ENCODE peak calls at places on chromosomes 2 and 18, in four cellular contexts. Q, G, S and M are unnamed samples.

GRCh38 chr2:174903243-174903513 is 102.0 kb downstream of the CHN1 start:
- DNase-seq in Q (no peak), G (no peak), S (no peak), M (no peak)

GRCh38 chr18:22499421-22499820 is 81.7 kb upstream of the CTAGE1 start:
- DNase-seq in Q (no peak), G (no peak), S (no peak), M (no peak)

GRCh38 chr2:43391877-43392214 is 165.4 kb upstream of the ZFP36L2 start:
- DNase-seq in Q (peak), G (no peak), S (no peak), M (peak)

GRCh38 chr2:138829326-138829725 is 49.1 kb upstream of the NXPH2 start:
- DNase-seq in Q (peak), G (peak), S (no peak), M (peak)

GRCh38 chr2:219552382-219553167 is 8.7 kb downstream of the TMEM198 start:
- DNase-seq in Q (peak), G (peak), S (no peak), M (peak)

GRCh38 chr2:101551489-101551888 is 76.6 kb upstream of the RFX8 start:
- DNase-seq in Q (no peak), G (no peak), S (no peak), M (peak)

GRCh38 chr18:62848946-62849345 is 133.6 kb downstream of the PHLPP1 start:
- DNase-seq in Q (peak), G (no peak), S (no peak), M (no peak)

GRCh38 chr2:153871231-153872221 is at the start of gene GALNT13:
- DNase-seq in Q (no peak), G (no peak), S (no peak), M (peak)

GRCh38 chr2:31563273-31563839 is 17.4 kb downstream of the SRD5A2 start:
- DNase-seq in Q (no peak), G (no peak), S (no peak), M (no peak)

GRCh38 chr18:26397019-26397418 is 151.3 kb downstream of the KCTD1 start:
- DNase-seq in Q (no peak), G (no peak), S (no peak), M (no peak)

DNA sequence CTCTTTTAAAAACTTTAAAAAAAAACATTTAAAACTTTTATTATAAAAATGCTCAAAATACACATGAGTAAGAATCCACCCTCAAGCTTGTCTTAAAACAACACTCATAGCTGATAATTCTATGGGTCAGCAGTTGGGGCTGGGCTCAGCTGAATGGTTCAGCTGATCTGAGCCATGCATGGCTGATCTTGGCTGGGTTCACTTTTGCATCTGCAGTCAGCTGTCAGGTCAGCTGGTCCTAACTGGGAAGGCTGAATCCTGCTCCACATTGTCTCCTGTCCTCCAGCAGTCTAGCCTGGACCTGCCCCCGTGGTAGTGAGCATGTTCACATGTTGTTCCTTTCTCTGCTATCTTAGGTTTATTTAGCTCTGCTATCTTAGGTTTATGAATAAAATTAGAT is 309.2 kb downstream of the PTPRM start:
- DNase-seq in Q (no peak), G (no peak), S (no peak), M (no peak)
- TF ChIP-seq FOS in Q (no peak), G (no peak), S (no peak), M (no peak)

DNA sequence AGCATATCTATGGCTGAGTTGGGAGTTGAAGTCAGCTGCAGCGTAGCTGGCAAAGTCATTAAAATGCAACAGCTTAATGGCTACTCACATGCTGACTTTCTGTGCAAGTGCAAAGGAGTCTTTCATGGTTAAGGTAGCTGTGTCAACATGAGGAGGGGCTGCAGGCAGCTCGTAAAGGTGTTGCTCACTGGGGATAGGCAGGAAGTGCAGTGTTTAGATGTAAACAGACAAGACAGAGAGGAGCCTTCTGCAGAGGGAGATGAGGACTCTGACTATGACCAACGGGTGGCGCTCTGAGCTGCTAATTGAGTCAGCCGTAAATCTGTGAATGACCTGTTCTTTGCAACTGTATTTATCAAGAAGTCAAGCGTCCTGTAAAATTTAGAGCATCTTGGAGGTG is 22.3 kb upstream of the CAVIN2 start:
- DNase-seq in Q (peak), G (peak), S (peak), M (peak)
- TF ChIP-seq FOS in Q (no peak), G (no peak), S (no peak), M (no peak)

GRCh38 chr2:6545795-6546194 is 319.9 kb downstream of the CMPK2 start:
- DNase-seq in Q (no peak), G (no peak), S (no peak), M (no peak)

DNA sequence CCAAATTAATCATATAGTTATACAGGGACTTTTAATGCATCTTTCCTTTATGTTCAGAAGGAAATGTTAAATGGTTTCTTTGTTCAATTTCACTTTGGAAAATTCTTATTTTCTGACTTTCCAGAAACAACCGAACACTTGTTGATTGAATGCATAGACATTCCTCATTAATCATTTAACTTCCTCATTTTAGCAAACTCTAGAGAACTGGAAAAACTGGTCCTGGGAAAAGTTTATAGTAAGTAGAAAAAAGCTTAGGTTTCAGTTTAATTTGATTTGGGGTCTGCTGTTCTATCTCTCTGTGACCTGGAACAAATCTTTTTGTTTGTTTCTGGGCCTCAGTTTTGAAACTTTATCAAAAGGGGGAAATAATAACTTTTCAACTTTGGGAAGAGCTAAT is 320.4 kb downstream of the CMPK2 start:
- DNase-seq in Q (no peak), G (no peak), S (no peak), M (no peak)
- TF ChIP-seq FOS in Q (no peak), G (no peak), S (no peak), M (no peak)

GRCh38 chr2:16763056-16763455 is 97.4 kb upstream of the CYRIA start:
- DNase-seq in Q (no peak), G (no peak), S (no peak), M (no peak)
- TF ChIP-seq FOS in Q (no peak), G (no peak), S (no peak), M (no peak)

GRCh38 chr2:156129227-156129626 is 203.3 kb downstream of the NR4A2 start:
- DNase-seq in Q (no peak), G (no peak), S (no peak), M (no peak)
- TF ChIP-seq FOS in Q (no peak), G (no peak), S (no peak), M (no peak)

GRCh38 chr2:1591978-1592907 is 152.1 kb downstream of the PXDN start:
- DNase-seq in Q (peak), G (no peak), S (no peak), M (peak)
- TF ChIP-seq FOS in Q (no peak), G (no peak), S (no peak), M (no peak)

GRCh38 chr2:99439989-99440388 is 49.8 kb downstream of the REV1 start:
- DNase-seq in Q (no peak), G (no peak), S (no peak), M (no peak)

GRCh38 chr2:99445065-99445464 is 44.8 kb downstream of the REV1 start:
- DNase-seq in Q (peak), G (no peak), S (no peak), M (no peak)

GRCh38 chr2:99444222-99444621 is 45.6 kb downstream of the REV1 start:
- DNase-seq in Q (no peak), G (no peak), S (no peak), M (no peak)

GRCh38 chr2:99448556-99448955 is 41.3 kb downstream of the REV1 start:
- DNase-seq in Q (peak), G (no peak), S (no peak), M (peak)

GRCh38 chr2:99442837-99443236 is 47.0 kb downstream of the REV1 start:
- DNase-seq in Q (peak), G (no peak), S (no peak), M (peak)
- TF ChIP-seq FOS in Q (no peak), G (no peak), S (no peak), M (no peak)

GRCh38 chr18:52615943-52616342 is 275.9 kb downstream of the DCC start:
- DNase-seq in Q (no peak), G (no peak), S (peak), M (no peak)

GRCh38 chr18:52620926-52621439 is 281.0 kb downstream of the DCC start:
- DNase-seq in Q (no peak), G (no peak), S (no peak), M (no peak)

GRCh38 chr18:52615321-52615720 is 275.3 kb downstream of the DCC start:
- DNase-seq in Q (no peak), G (no peak), S (no peak), M (no peak)

DNA sequence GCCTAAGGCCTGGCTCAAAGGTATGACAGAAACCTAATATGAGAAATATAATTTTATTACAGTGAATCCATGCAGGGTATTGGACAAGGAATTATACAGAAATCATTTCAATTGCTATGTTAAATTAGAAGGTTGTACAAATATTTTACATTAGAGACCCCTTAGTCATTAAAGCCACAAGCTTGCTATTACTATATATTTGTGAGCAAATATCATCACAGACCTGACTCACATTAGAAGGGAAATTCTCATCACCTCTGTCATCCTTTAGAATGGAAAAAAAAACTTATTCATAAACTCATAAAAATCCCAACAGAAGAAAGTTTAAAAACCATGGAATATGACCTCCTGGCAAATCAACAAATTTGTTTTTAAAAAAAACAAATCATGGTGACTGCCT is 277.9 kb downstream of the DCC start:
- DNase-seq in Q (peak), G (no peak), S (no peak), M (no peak)
- TF ChIP-seq FOS in Q (no peak), G (no peak), S (no peak), M (no peak)

GRCh38 chr2:212073360-212073759 is 465.2 kb downstream of the ERBB4 start:
- DNase-seq in Q (no peak), G (no peak), S (no peak), M (no peak)
- TF ChIP-seq FOS in Q (no peak), G (no peak), S (no peak), M (no peak)

GRCh38 chr2:64516651-64517510 is 7.2 kb upstream of the AFTPH start:
- DNase-seq in Q (no peak), G (no peak), S (no peak), M (no peak)

GRCh38 chr2:64517511-64517884 is 6.6 kb upstream of the AFTPH start:
- DNase-seq in Q (no peak), G (no peak), S (no peak), M (no peak)

GRCh38 chr2:64515075-64515474 is 9.1 kb upstream of the AFTPH start:
- DNase-seq in Q (no peak), G (no peak), S (no peak), M (no peak)

GRCh38 chr2:64514018-64514417 is 10.1 kb upstream of the AFTPH start:
- DNase-seq in Q (no peak), G (no peak), S (no peak), M (no peak)
- TF ChIP-seq FOS in Q (no peak), G (no peak), S (no peak), M (no peak)